ENCODE peak calls at places on chromosomes 6 and 20, in nine cellular contexts. One of them, this sample, is unnamed. For H3K4me1, the result is how much of the 10 kb centered on the place peaks cover.

GRCh38 chr6:210778-211177 is 81.5 kb upstream of the DUSP22 start:
- DNase-seq in PC-9: no peak
- DNase-seq in fibroblast of lung: no peak
- DNase-seq in tibial nerve: no peak
- DNase-seq in MM.1S: no peak
- DNase-seq in left ventricle myocardium inferior: no peak
- DNase-seq in lower lobe of right lung: no peak
- DNase-seq in mucosa of descending colon: no peak
- DNase-seq in endodermal cell: no peak
- DNase-seq in this sample: no peak

GRCh38 chr6:90468080-90468479 is 118.8 kb downstream of the MAP3K7 start:
- DNase-seq in PC-9: no peak
- DNase-seq in left ventricle myocardium inferior: no peak
- DNase-seq in tibial nerve: no peak
- DNase-seq in endodermal cell: no peak
- DNase-seq in MM.1S: no peak
- DNase-seq in lower lobe of right lung: no peak
- DNase-seq in mucosa of descending colon: no peak
- DNase-seq in fibroblast of lung: peak
- DNase-seq in this sample: no peak

GRCh38 chr6:1624848-1625341 is 15.2 kb downstream of the FOXC1 start:
- DNase-seq in PC-9: no peak
- DNase-seq in mucosa of descending colon: no peak
- DNase-seq in fibroblast of lung: peak
- DNase-seq in lower lobe of right lung: no peak
- DNase-seq in left ventricle myocardium inferior: no peak
- DNase-seq in MM.1S: no peak
- DNase-seq in endodermal cell: no peak
- DNase-seq in tibial nerve: no peak
- DNase-seq in this sample: no peak

GRCh38 chr6:153272201-153272980 is 141.3 kb upstream of the RGS17 start:
- DNase-seq in PC-9: no peak
- DNase-seq in mucosa of descending colon: no peak
- DNase-seq in fibroblast of lung: no peak
- DNase-seq in left ventricle myocardium inferior: no peak
- DNase-seq in lower lobe of right lung: no peak
- DNase-seq in tibial nerve: no peak
- DNase-seq in MM.1S: no peak
- DNase-seq in endodermal cell: no peak
- DNase-seq in this sample: no peak

GRCh38 chr20:50245561-50246366 is 55.1 kb downstream of the CEBPB start:
- DNase-seq in fibroblast of lung: peak
- DNase-seq in PC-9: peak
- DNase-seq in tibial nerve: no peak
- DNase-seq in MM.1S: no peak
- DNase-seq in left ventricle myocardium inferior: no peak
- DNase-seq in lower lobe of right lung: no peak
- DNase-seq in endodermal cell: no peak
- DNase-seq in mucosa of descending colon: no peak
- DNase-seq in this sample: no peak

GRCh38 chr20:48492188-48493070 is 335.4 kb downstream of the PREX1 start:
- DNase-seq in fibroblast of lung: no peak
- DNase-seq in tibial nerve: no peak
- DNase-seq in endodermal cell: peak
- DNase-seq in lower lobe of right lung: no peak
- DNase-seq in left ventricle myocardium inferior: no peak
- DNase-seq in PC-9: no peak
- DNase-seq in mucosa of descending colon: no peak
- DNase-seq in MM.1S: no peak
- DNase-seq in this sample: no peak

GRCh38 chr6:81894286-81894685 is 141.8 kb upstream of the TENT5A start:
- DNase-seq in lower lobe of right lung: no peak
- DNase-seq in MM.1S: no peak
- DNase-seq in endodermal cell: no peak
- DNase-seq in left ventricle myocardium inferior: no peak
- DNase-seq in mucosa of descending colon: no peak
- DNase-seq in fibroblast of lung: peak
- DNase-seq in PC-9: no peak
- DNase-seq in tibial nerve: no peak
- DNase-seq in this sample: no peak

GRCh38 chr20:60062431-60063336 is 104.5 kb downstream of the CDH26 start:
- DNase-seq in tibial nerve: no peak
- DNase-seq in PC-9: no peak
- DNase-seq in fibroblast of lung: peak
- DNase-seq in lower lobe of right lung: no peak
- DNase-seq in mucosa of descending colon: no peak
- DNase-seq in endodermal cell: peak
- DNase-seq in left ventricle myocardium inferior: no peak
- DNase-seq in MM.1S: no peak
- DNase-seq in this sample: no peak

GRCh38 chr6:169800116-169800667 is 48.8 kb downstream of the ERMARD start:
- DNase-seq in fibroblast of lung: no peak
- DNase-seq in MM.1S: no peak
- DNase-seq in endodermal cell: peak
- DNase-seq in left ventricle myocardium inferior: no peak
- DNase-seq in lower lobe of right lung: no peak
- DNase-seq in mucosa of descending colon: no peak
- DNase-seq in PC-9: no peak
- DNase-seq in tibial nerve: no peak
- DNase-seq in this sample: no peak

GRCh38 chr6:166997768-166998255 is 1.4 kb upstream of the CEP43 start:
- DNase-seq in MM.1S: peak
- DNase-seq in endodermal cell: peak
- DNase-seq in PC-9: peak
- DNase-seq in tibial nerve: no peak
- DNase-seq in fibroblast of lung: peak
- DNase-seq in left ventricle myocardium inferior: peak
- DNase-seq in mucosa of descending colon: peak
- DNase-seq in lower lobe of right lung: peak
- DNase-seq in this sample: peak

DNA sequence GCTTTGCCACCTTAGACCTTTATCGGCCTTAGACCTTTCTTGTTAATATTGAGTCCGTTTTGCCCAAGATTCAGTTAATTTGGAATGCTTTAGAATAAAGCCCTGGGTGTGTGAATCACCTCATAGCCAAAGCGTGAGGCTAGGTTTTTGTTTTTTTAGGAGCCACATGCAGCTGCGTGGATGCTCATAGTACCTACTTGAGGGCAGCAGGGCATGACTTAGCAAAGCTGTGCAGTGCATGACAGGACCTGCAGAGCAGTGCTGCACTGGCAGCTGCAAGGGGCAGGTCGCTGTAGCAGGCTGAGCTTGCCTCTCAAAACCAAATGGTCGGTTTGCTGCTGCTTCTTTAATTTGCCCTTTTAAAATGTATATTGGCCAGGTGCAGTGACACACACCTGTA is 116.1 kb downstream of the JAG1 start:
- DNase-seq in MM.1S: no peak
- DNase-seq in left ventricle myocardium inferior: no peak
- DNase-seq in fibroblast of lung: peak
- DNase-seq in PC-9: no peak
- DNase-seq in tibial nerve: no peak
- DNase-seq in endodermal cell: no peak
- DNase-seq in mucosa of descending colon: no peak
- DNase-seq in lower lobe of right lung: no peak
- DNase-seq in this sample: no peak
- H3K4me1 ChIP-seq in MM.1S: under half
- H3K4me1 ChIP-seq in left ventricle myocardium inferior: under half
- H3K4me1 ChIP-seq in fibroblast of lung: under half
- H3K4me1 ChIP-seq in PC-9: under half
- H3K4me1 ChIP-seq in tibial nerve: under half
- H3K4me1 ChIP-seq in endodermal cell: under half
- H3K4me1 ChIP-seq in mucosa of descending colon: under half
- H3K4me1 ChIP-seq in lower lobe of right lung: under half
- H3K4me1 ChIP-seq in this sample: under half

GRCh38 chr20:58839991-58840747 is 10.5 kb downstream of the GNAS-AS1 start:
- DNase-seq in lower lobe of right lung: no peak
- DNase-seq in tibial nerve: no peak
- DNase-seq in MM.1S: no peak
- DNase-seq in mucosa of descending colon: no peak
- DNase-seq in PC-9: no peak
- DNase-seq in fibroblast of lung: no peak
- DNase-seq in left ventricle myocardium inferior: no peak
- DNase-seq in endodermal cell: peak
- DNase-seq in this sample: no peak

GRCh38 chr20:58840816-58841538 is 9.7 kb downstream of the GNAS-AS1 start:
- DNase-seq in PC-9: no peak
- DNase-seq in MM.1S: no peak
- DNase-seq in fibroblast of lung: no peak
- DNase-seq in endodermal cell: no peak
- DNase-seq in mucosa of descending colon: no peak
- DNase-seq in lower lobe of right lung: no peak
- DNase-seq in tibial nerve: no peak
- DNase-seq in left ventricle myocardium inferior: no peak
- DNase-seq in this sample: no peak

GRCh38 chr20:58837717-58838116 is 13.0 kb downstream of the GNAS-AS1 start:
- DNase-seq in mucosa of descending colon: no peak
- DNase-seq in tibial nerve: no peak
- DNase-seq in lower lobe of right lung: no peak
- DNase-seq in left ventricle myocardium inferior: no peak
- DNase-seq in fibroblast of lung: no peak
- DNase-seq in MM.1S: no peak
- DNase-seq in endodermal cell: no peak
- DNase-seq in PC-9: no peak
- DNase-seq in this sample: no peak

GRCh38 chr20:58838174-58838573 is 12.5 kb downstream of the GNAS-AS1 start:
- DNase-seq in tibial nerve: no peak
- DNase-seq in fibroblast of lung: no peak
- DNase-seq in endodermal cell: no peak
- DNase-seq in PC-9: no peak
- DNase-seq in left ventricle myocardium inferior: no peak
- DNase-seq in MM.1S: no peak
- DNase-seq in mucosa of descending colon: no peak
- DNase-seq in lower lobe of right lung: no peak
- DNase-seq in this sample: no peak

DNA sequence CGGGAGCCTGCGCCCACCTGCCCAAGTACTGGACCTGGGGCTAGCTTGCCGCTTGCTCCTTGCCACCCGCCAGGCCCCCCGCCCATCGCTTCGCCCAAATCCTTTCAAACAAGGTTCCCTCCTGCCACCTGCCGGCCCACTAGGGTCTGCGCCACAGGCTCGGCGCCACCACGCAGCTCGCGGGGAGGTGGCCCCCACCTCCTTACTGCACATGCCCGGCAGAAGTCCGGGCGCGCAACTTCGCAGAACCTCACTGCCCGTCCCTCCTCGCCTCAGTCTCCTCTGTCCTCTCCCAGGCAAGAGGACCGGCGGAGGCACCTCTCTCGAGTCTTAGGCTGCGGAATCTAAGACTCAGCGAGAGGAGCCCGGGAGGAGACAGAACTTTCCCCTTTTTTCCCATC is 11.2 kb downstream of the GNAS-AS1 start:
- DNase-seq in endodermal cell: peak
- DNase-seq in lower lobe of right lung: no peak
- DNase-seq in mucosa of descending colon: no peak
- DNase-seq in PC-9: no peak
- DNase-seq in left ventricle myocardium inferior: no peak
- DNase-seq in tibial nerve: no peak
- DNase-seq in fibroblast of lung: peak
- DNase-seq in MM.1S: no peak
- DNase-seq in this sample: no peak
- TF ChIP-seq CTCF in endodermal cell: peak
- TF ChIP-seq CTCF in lower lobe of right lung: peak
- TF ChIP-seq CTCF in mucosa of descending colon: no peak
- TF ChIP-seq CTCF in PC-9: peak
- TF ChIP-seq CTCF in left ventricle myocardium inferior: peak
- TF ChIP-seq CTCF in tibial nerve: peak
- TF ChIP-seq CTCF in fibroblast of lung: peak
- TF ChIP-seq CTCF in MM.1S: peak
- TF ChIP-seq CTCF in this sample: peak

DNA sequence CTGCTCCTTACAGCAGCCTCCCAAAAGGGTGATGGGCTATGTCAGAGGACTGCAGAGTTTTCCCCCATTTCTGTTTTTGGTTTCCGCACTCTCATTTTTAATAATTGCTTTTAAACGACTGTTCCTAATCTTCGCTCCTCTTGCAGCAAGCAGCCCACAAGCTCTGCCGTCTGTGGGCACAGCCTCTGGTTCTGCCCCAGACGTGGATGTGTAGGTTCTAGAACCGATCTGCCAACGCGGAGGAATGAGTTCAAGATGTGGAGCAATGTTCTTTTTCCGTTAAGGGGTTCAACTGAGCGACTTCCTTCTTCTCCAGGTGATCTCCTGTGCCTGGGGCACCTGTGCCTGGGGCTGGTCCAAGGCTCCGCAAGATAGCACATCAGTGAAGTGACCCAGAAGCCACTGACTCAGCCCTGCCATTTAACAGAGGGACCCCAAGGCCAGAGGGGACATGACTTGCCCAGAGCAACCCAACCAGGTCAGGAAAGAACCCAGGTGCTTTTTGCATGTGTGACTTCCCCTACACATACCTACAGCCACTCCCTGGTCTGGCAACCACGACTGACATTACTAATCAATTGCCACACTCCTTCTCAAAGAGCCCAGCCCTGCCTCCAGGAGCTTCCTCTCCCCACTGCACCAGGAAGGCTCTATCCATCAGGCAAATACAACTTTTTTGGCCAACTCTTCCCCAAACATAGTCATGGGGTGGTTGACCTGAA is 22.7 kb downstream of the PMEPA1 start:
- DNase-seq in PC-9: peak
- DNase-seq in lower lobe of right lung: no peak
- DNase-seq in MM.1S: no peak
- DNase-seq in endodermal cell: no peak
- DNase-seq in fibroblast of lung: no peak
- DNase-seq in tibial nerve: no peak
- DNase-seq in left ventricle myocardium inferior: no peak
- DNase-seq in mucosa of descending colon: peak
- DNase-seq in this sample: no peak
- H3K4me1 ChIP-seq in PC-9: half or more
- H3K4me1 ChIP-seq in lower lobe of right lung: under half
- H3K4me1 ChIP-seq in MM.1S: under half
- H3K4me1 ChIP-seq in endodermal cell: under half
- H3K4me1 ChIP-seq in fibroblast of lung: under half
- H3K4me1 ChIP-seq in tibial nerve: under half
- H3K4me1 ChIP-seq in left ventricle myocardium inferior: half or more
- H3K4me1 ChIP-seq in mucosa of descending colon: under half
- H3K4me1 ChIP-seq in this sample: half or more

DNA sequence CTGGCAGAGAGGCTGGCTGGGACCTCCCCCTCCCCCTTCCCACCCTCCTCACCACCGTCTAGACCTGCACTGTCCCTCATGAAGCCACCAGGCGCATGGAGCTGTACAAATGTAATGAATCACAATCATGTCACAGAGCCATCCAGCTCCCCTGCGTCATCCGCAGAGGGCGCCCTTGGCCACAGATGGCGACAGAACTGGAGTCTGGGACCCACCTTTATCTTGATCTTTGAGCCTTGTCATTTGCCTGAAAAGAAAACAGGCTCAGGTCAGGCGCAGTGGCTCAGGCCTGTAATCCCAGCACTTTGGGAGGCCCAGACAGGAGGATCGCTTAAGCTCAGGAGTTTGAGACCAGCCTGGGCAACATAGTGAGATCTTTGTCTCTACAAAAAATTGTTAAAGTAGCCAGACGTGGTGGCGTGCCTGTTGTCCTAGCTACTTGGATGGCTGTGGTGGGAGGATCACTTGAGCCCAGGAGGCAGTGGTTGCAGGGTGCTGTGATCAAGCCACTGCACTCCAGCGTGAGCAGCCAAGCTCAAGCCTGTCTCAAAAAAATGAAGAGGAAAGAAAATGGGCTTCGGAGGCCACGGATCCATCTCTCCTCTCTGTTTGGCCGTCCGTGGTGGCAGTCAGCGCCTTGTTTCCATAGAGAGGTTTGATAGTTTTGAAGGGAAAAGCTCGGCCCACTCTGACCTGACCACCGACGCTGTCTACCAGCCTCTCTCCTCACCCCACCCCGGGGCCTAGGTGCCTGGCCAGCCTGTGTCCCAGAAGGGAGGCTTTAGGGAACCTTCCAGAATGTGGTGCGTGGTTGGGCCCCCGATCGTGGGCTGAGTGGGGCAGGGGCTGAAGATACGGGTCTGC is 6.2 kb downstream of the COL9A3 start:
- DNase-seq in MM.1S: peak
- DNase-seq in tibial nerve: no peak
- DNase-seq in lower lobe of right lung: no peak
- DNase-seq in left ventricle myocardium inferior: no peak
- DNase-seq in fibroblast of lung: no peak
- DNase-seq in PC-9: peak
- DNase-seq in mucosa of descending colon: peak
- DNase-seq in endodermal cell: peak
- DNase-seq in this sample: no peak
- TF ChIP-seq CTCF in MM.1S: peak
- TF ChIP-seq CTCF in tibial nerve: no peak
- TF ChIP-seq CTCF in lower lobe of right lung: no peak
- TF ChIP-seq CTCF in left ventricle myocardium inferior: no peak
- TF ChIP-seq CTCF in fibroblast of lung: peak
- TF ChIP-seq CTCF in PC-9: peak
- TF ChIP-seq CTCF in mucosa of descending colon: peak
- TF ChIP-seq CTCF in endodermal cell: peak
- TF ChIP-seq CTCF in this sample: peak

This sample was measured in esophagus squamous epithelium.